ENCODE peak calls at places on chromosomes 12 and 14, in nine cellular contexts. W, M, C, G, L, Q, S, R and V are unnamed samples.

GRCh38 chr12:31362115-31362758 is 36.3 kb upstream of the SINHCAF start:
- DNase-seq in G (no peak), M (peak), R (no peak), S (peak), Q (peak), W (no peak), C (peak), L (peak), V (peak)

GRCh38 chr14:85308531-85309300 is 221.2 kb upstream of the FLRT2 start:
- DNase-seq in Q (no peak), S (no peak), C (no peak), M (no peak), W (no peak), R (no peak), G (no peak), L (no peak), V (no peak)

GRCh38 chr14:104927432-104927816 is 2.7 kb downstream of the PLD4 start:
- DNase-seq in S (no peak), C (peak), R (no peak), Q (no peak), G (no peak), L (no peak), M (peak), W (no peak), V (no peak)

GRCh38 chr14:102749833-102750775 is 27.1 kb upstream of the TRAF3 start:
- DNase-seq in R (no peak), L (no peak), C (no peak), W (no peak), S (no peak), M (no peak), Q (no peak), G (no peak), V (no peak)

GRCh38 chr14:71228711-71229110 is 321.5 kb downstream of the PCNX1 start:
- DNase-seq in M (no peak), W (no peak), Q (no peak), R (no peak), S (no peak), L (no peak), G (no peak), C (no peak), V (no peak)

GRCh38 chr12:129854591-129854990 is 49.2 kb downstream of the TMEM132D start:
- DNase-seq in S (no peak), L (no peak), G (no peak), R (no peak), Q (no peak), W (no peak), C (no peak), M (no peak), V (no peak)

GRCh38 chr14:104093366-104094055 is 8.0 kb downstream of the ASPG start:
- DNase-seq in W (no peak), Q (peak), C (no peak), G (no peak), L (no peak), R (no peak), S (peak), M (no peak), V (no peak)

GRCh38 chr12:52890417-52890816 is 14.5 kb downstream of the KRT8 start:
- DNase-seq in C (no peak), Q (no peak), S (no peak), G (no peak), L (no peak), R (no peak), M (no peak), W (no peak), V (no peak)

GRCh38 chr14:66070542-66071319 is 415.4 kb upstream of the CCDC196 start:
- DNase-seq in R (peak), Q (peak), S (peak), M (no peak), C (peak), L (no peak), W (no peak), G (no peak), V (peak)

GRCh38 chr12:131267576-131267975 is 313.9 kb downstream of the ADGRD1 start:
- DNase-seq in C (no peak), M (no peak), G (no peak), W (no peak), S (no peak), L (no peak), Q (no peak), R (no peak), V (no peak)

GRCh38 chr14:64625363-64626232 is 75.8 kb downstream of the PPP1R36 start:
- DNase-seq in W (no peak), C (no peak), G (no peak), L (no peak), Q (no peak), R (peak), S (peak), M (no peak), V (no peak)

GRCh38 chr12:105090361-105090760 is 6.1 kb upstream of the ALDH1L2 start:
- DNase-seq in R (no peak), C (peak), Q (no peak), W (no peak), S (no peak), M (no peak), L (no peak), G (no peak), V (no peak)

GRCh38 chr12:95767703-95768102 is 22.9 kb downstream of the NTN4 start:
- DNase-seq in G (no peak), W (no peak), C (peak), R (no peak), L (no peak), S (no peak), Q (no peak), M (no peak), V (no peak)

GRCh38 chr14:63030113-63030512 is 15.1 kb downstream of the KCNH5 start:
- DNase-seq in G (no peak), W (no peak), Q (no peak), S (no peak), L (no peak), C (peak), M (no peak), R (no peak), V (no peak)

GRCh38 chr14:104445832-104446381 is 133.7 kb upstream of the C14orf180 start:
- DNase-seq in R (peak), C (no peak), Q (no peak), W (peak), L (no peak), M (peak), S (no peak), G (no peak), V (no peak)

GRCh38 chr14:93430319-93430801 is 379 bp upstream of the UNC79 start:
- DNase-seq in Q (no peak), R (no peak), L (no peak), G (no peak), M (no peak), W (no peak), S (no peak), C (peak), V (no peak)
- TF ChIP-seq POLR2AphosphoS5 in Q (no peak), R (no peak), L (no peak), G (no peak), M (no peak), W (no peak), S (no peak), C (peak), V (no peak)

DNA sequence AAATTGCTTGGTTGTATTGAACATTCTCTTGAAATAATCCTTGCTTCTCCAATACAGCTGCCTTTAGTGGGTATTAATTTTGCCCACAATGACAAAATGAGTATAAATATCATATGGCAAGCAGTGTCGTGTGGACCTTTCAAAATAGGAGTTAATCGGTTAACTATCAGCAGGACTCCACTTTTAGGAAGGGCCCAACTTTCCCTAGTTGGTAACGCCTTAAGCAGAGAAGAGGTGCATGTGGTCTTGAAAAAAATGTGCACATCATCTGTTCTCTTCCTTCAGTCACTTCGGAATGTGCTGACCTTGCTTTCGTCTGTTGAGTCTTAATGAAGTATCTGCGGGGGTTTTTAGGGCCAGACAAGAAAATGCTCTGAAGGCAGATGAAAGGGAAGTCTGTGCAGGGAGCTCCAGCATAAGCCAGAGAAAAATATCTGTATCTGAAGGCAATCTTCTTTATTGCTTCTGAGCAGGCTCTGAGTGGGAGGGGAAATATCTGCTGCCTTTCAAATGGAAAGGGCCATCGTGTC is 185.2 kb downstream of the AEBP2 start:
- DNase-seq in G (no peak), S (no peak), R (no peak), Q (no peak), C (no peak), W (no peak), L (no peak), M (no peak), V (no peak)
- TF ChIP-seq POLR2AphosphoS5 in G (no peak), S (no peak), R (no peak), Q (no peak), C (no peak), W (no peak), L (no peak), M (no peak), V (no peak)

GRCh38 chr12:40055227-40055579 is 50.7 kb downstream of the SLC2A13 start:
- DNase-seq in L (no peak), M (no peak), W (no peak), R (no peak), G (no peak), S (no peak), Q (no peak), C (no peak), V (no peak)

GRCh38 chr12:40054554-40055226 is 51.2 kb downstream of the SLC2A13 start:
- DNase-seq in M (no peak), R (no peak), G (peak), W (no peak), L (no peak), Q (no peak), C (no peak), S (peak), V (no peak)

GRCh38 chr12:40055776-40056175 is 50.1 kb downstream of the SLC2A13 start:
- DNase-seq in W (no peak), L (no peak), S (no peak), Q (no peak), M (no peak), R (no peak), C (no peak), G (no peak), V (no peak)

GRCh38 chr12:40058721-40059190 is 47.1 kb downstream of the SLC2A13 start:
- DNase-seq in M (no peak), W (no peak), Q (no peak), S (no peak), C (no peak), L (no peak), R (no peak), G (no peak), V (no peak)

GRCh38 chr12:40056357-40056756 is 49.5 kb downstream of the SLC2A13 start:
- DNase-seq in G (no peak), Q (no peak), W (no peak), S (no peak), M (no peak), R (no peak), C (no peak), L (no peak), V (no peak)
- TF ChIP-seq POLR2AphosphoS5 in G (no peak), Q (no peak), W (no peak), S (no peak), M (no peak), R (no peak), C (no peak), L (no peak), V (no peak)

DNA sequence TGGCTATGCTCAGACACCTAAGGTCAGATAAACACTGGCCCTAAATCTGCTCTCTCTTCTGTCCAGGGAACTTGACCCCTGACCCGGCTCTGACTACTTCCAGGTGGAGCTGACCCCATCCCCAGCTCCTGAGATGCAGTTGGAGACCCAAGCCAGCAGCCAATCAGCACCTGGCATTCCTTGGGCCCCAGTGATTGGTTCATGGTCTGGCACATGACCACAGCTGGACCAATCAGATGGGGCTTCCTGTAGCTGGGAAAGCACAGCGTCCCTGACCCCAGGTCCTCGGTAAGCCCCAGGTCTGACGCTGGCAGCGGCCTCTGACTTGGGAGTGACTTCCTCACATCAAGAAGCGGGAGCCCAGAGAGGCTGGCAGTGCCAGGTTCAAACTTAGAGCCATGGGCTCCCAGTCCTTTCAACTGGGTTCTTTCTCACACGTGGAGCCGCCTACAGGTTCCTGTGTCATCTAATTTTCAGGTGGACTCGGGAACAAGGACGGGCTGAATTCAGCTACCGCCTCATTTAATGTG is 915.4 kb upstream of the TMEM132C start:
- DNase-seq in R (no peak), L (no peak), Q (peak), C (no peak), S (no peak), W (no peak), G (no peak), M (no peak), V (no peak)
- TF ChIP-seq POLR2AphosphoS5 in R (no peak), L (no peak), Q (no peak), C (no peak), S (no peak), W (no peak), G (no peak), M (no peak), V (no peak)

DNA sequence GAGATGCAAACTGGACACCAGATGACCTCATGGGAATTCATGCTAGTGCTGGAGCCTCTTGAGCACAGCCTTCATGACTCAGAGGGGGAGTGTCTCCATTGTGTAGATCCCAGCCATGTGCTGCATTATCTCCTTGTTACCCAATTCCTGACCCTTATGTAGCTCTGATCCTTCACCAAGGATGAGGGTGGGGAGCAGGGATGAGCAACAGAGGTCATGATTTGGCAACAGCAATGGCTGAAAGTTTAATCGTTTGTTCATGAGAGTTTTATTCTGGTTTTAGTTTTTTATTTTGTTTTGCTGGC is 9.5 kb upstream of the BDKRB1 start:
- DNase-seq in R (no peak), Q (no peak), G (no peak), W (no peak), S (no peak), M (no peak), C (no peak), L (no peak), V (no peak)
- TF ChIP-seq POLR2AphosphoS5 in R (peak), Q (no peak), G (no peak), W (no peak), S (no peak), M (no peak), C (no peak), L (no peak), V (no peak)

GRCh38 chr12:68831751-68832503 is 23.9 kb downstream of the MDM2 start:
- DNase-seq in C (no peak), W (no peak), M (no peak), Q (no peak), R (no peak), G (no peak), L (no peak), S (no peak), V (no peak)
- TF ChIP-seq POLR2AphosphoS5 in C (no peak), W (no peak), M (no peak), Q (no peak), R (no peak), G (no peak), L (no peak), S (no peak), V (no peak)

GRCh38 chr12:68924546-68924945 is 8.4 kb downstream of the CPM start:
- DNase-seq in M (no peak), C (no peak), Q (no peak), G (no peak), S (no peak), W (no peak), R (no peak), L (no peak), V (no peak)
- TF ChIP-seq POLR2AphosphoS5 in M (no peak), C (no peak), Q (no peak), G (no peak), S (no peak), W (no peak), R (no peak), L (no peak), V (no peak)

GRCh38 chr12:1439201-1439600 is 155.2 kb downstream of the FBXL14 start:
- DNase-seq in S (no peak), C (no peak), R (no peak), W (no peak), L (no peak), M (no peak), G (no peak), Q (no peak), V (no peak)
- TF ChIP-seq POLR2AphosphoS5 in S (no peak), C (no peak), R (no peak), W (no peak), L (no peak), M (no peak), G (no peak), Q (no peak), V (no peak)

GRCh38 chr14:90402009-90402408 is 5.2 kb downstream of the CALM1 start:
- DNase-seq in R (no peak), Q (no peak), W (no peak), S (no peak), G (no peak), M (no peak), L (no peak), C (no peak), V (no peak)
- TF ChIP-seq POLR2AphosphoS5 in R (no peak), Q (no peak), W (no peak), S (no peak), G (peak), M (no peak), L (no peak), C (no peak), V (no peak)